ENCODE peak calls at places on chromosomes 7 and 10, in four cellular contexts. O is activated T-cell treated with anti-CD3 and anti-CD28 coated beads for 48 hours, P is A549, Q is lower lobe of right lung. T is an unnamed sample.
A peak's percentile ranks its signal among the peaks of the same experiment; 100 is the strongest.

GRCh38 chr10:98202378-98202777 is 65.6 kb downstream of the LOXL4 start:
- DNase-seq in O (no peak), P (no peak), Q (no peak), T (no peak)

GRCh38 chr10:90530526-90530925 is 327.3 kb downstream of the HTR7 start:
- DNase-seq in O (no peak), P (no peak), Q (no peak), T (no peak)

GRCh38 chr7:93799750-93800357 is 90.7 kb downstream of the TFPI2 start:
- DNase-seq in O (no peak), P (peak; percentile 14), Q (no peak), T (no peak)

GRCh38 chr7:29289156-29290021 is 94.8 kb downstream of the CHN2 start:
- DNase-seq in O (no peak), P (no peak), Q (no peak), T (peak; percentile 42)

GRCh38 chr10:97827778-97828291 is 21.8 kb upstream of the GOLGA7B start:
- DNase-seq in O (no peak), P (no peak), Q (no peak), T (no peak)

GRCh38 chr10:129020621-129021020 is 446.4 kb upstream of the MGMT start:
- DNase-seq in O (no peak), P (no peak), Q (no peak), T (no peak)

GRCh38 chr7:51180092-51180491 is 136.5 kb downstream of the COBL start:
- DNase-seq in O (no peak), P (no peak), Q (no peak), T (no peak)

GRCh38 chr7:29906200-29907022 is 83.2 kb downstream of the SCRN1 start:
- DNase-seq in O (no peak), P (no peak), Q (no peak), T (no peak)

GRCh38 chr10:103666109-103666508 is 172.6 kb downstream of the NEURL1 start:
- DNase-seq in O (no peak), P (peak; percentile 54), Q (no peak), T (no peak)

GRCh38 chr10:12587408-12587807 is 238.1 kb downstream of the CAMK1D start:
- DNase-seq in O (no peak), P (no peak), Q (no peak), T (no peak)

GRCh38 chr10:50393784-50394183 is 142.5 kb upstream of the ASAH2 start:
- DNase-seq in O (no peak), P (peak; percentile 60), Q (no peak), T (no peak)

GRCh38 chr10:130127612-130128607 is 8.3 kb upstream of the GLRX3 start:
- DNase-seq in O (no peak), P (peak; percentile 74), Q (no peak), T (peak; percentile 16)

GRCh38 chr10:132674311-132674710 is 111.6 kb downstream of the NKX6-2 start:
- DNase-seq in O (no peak), P (no peak), Q (peak; percentile 14), T (no peak)

GRCh38 chr7:28629216-28629848 is 217.0 kb downstream of the CREB5 start:
- DNase-seq in O (no peak), P (no peak), Q (no peak), T (no peak)

GRCh38 chr10:126854726-126855125 is 50.5 kb upstream of the DOCK1 start:
- DNase-seq in O (no peak), P (no peak), Q (no peak), T (no peak)

GRCh38 chr7:101820703-101821102 is 3.3 kb downstream of the CUX1 start:
- DNase-seq in O (no peak), P (no peak), Q (no peak), T (no peak)

GRCh38 chr10:17212802-17213204 is 11.3 kb upstream of the TRDMT1 start:
- DNase-seq in O (no peak), P (no peak), Q (no peak), T (no peak)

GRCh38 chr10:124461642-124462347 is at the start of gene LHPP:
- DNase-seq in O (peak; percentile 91), P (peak; percentile 85), Q (peak; percentile 94), T (peak; percentile 67)

GRCh38 chr7:6284461-6285360 is 12.3 kb upstream of the CYTH3 start:
- DNase-seq in O (no peak), P (peak; percentile 90), Q (no peak), T (no peak)

GRCh38 chr7:27046854-27047549 is 48.8 kb downstream of the HOXA1 start:
- DNase-seq in O (no peak), P (peak; percentile 45), Q (no peak), T (no peak)

GRCh38 chr7:121623130-121623872 is 227.2 kb upstream of the FAM3C start:
- DNase-seq in O (no peak), P (no peak), Q (no peak), T (no peak)

GRCh38 chr7:79820387-79820786 is 314.2 kb upstream of the GNAI1 start:
- DNase-seq in O (no peak), P (no peak), Q (peak; percentile 46), T (no peak)

GRCh38 chr7:39810204-39810642 is 139.8 kb upstream of the CDK13 start:
- DNase-seq in O (no peak), P (peak; percentile 11), Q (no peak), T (no peak)

GRCh38 chr10:71437537-71438058 is 40.9 kb downstream of the CDH23 start:
- DNase-seq in O (no peak), P (no peak), Q (no peak), T (no peak)

T was measured in NCI-H774.